ENCODE peak calls at places on chromosomes 6 and 20, in four cellular contexts. One of them, this sample, is unnamed.

GRCh38 chr6:1604347-1604990 is 5.2 kb upstream of the FOXC1 start:
- DNase-seq in ovary: peak
- DNase-seq in activated T-cell treated with anti-CD3 and anti-CD28 coated beads for 24 hours: peak
- DNase-seq in globus pallidus: no peak
- DNase-seq in this sample: no peak

GRCh38 chr20:20407891-20408805 is 40.2 kb downstream of the INSM1 start:
- DNase-seq in ovary: no peak
- DNase-seq in activated T-cell treated with anti-CD3 and anti-CD28 coated beads for 24 hours: no peak
- DNase-seq in globus pallidus: peak
- DNase-seq in this sample: peak

GRCh38 chr20:34112600-34113061 is 588 bp upstream of the EIF2S2 start:
- DNase-seq in ovary: peak
- DNase-seq in activated T-cell treated with anti-CD3 and anti-CD28 coated beads for 24 hours: no peak
- DNase-seq in globus pallidus: no peak
- DNase-seq in this sample: peak

GRCh38 chr20:2178328-2179232 is 77.0 kb downstream of the STK35 start:
- DNase-seq in globus pallidus: no peak
- DNase-seq in ovary: no peak
- DNase-seq in activated T-cell treated with anti-CD3 and anti-CD28 coated beads for 24 hours: no peak
- DNase-seq in this sample: peak

GRCh38 chr20:64109390-64109747 is 2.0 kb upstream of the NPBWR2 start:
- DNase-seq in globus pallidus: no peak
- DNase-seq in ovary: peak
- DNase-seq in activated T-cell treated with anti-CD3 and anti-CD28 coated beads for 24 hours: no peak
- DNase-seq in this sample: no peak

GRCh38 chr20:46704714-46705377 is 4.6 kb upstream of the SLC2A10 start:
- DNase-seq in activated T-cell treated with anti-CD3 and anti-CD28 coated beads for 24 hours: no peak
- DNase-seq in ovary: no peak
- DNase-seq in globus pallidus: no peak
- DNase-seq in this sample: no peak

GRCh38 chr6:122445274-122445673 is 26.3 kb downstream of the SERINC1 start:
- DNase-seq in ovary: no peak
- DNase-seq in globus pallidus: no peak
- DNase-seq in activated T-cell treated with anti-CD3 and anti-CD28 coated beads for 24 hours: no peak
- DNase-seq in this sample: no peak

GRCh38 chr6:20669571-20670314 is 135.5 kb downstream of the CDKAL1 start:
- DNase-seq in activated T-cell treated with anti-CD3 and anti-CD28 coated beads for 24 hours: no peak
- DNase-seq in globus pallidus: no peak
- DNase-seq in ovary: no peak
- DNase-seq in this sample: peak

GRCh38 chr20:6466065-6466810 is 301.2 kb upstream of the BMP2 start:
- DNase-seq in ovary: no peak
- DNase-seq in activated T-cell treated with anti-CD3 and anti-CD28 coated beads for 24 hours: no peak
- DNase-seq in globus pallidus: no peak
- DNase-seq in this sample: peak

GRCh38 chr6:107215334-107215733 is 100.0 kb upstream of the BEND3 start:
- DNase-seq in activated T-cell treated with anti-CD3 and anti-CD28 coated beads for 24 hours: no peak
- DNase-seq in globus pallidus: no peak
- DNase-seq in ovary: no peak
- DNase-seq in this sample: no peak

GRCh38 chr6:40380271-40380670 is 206.9 kb downstream of the LRFN2 start:
- DNase-seq in activated T-cell treated with anti-CD3 and anti-CD28 coated beads for 24 hours: no peak
- DNase-seq in globus pallidus: no peak
- DNase-seq in ovary: no peak
- DNase-seq in this sample: no peak

GRCh38 chr20:62894261-62894660 is 32.0 kb downstream of the DIDO1 start:
- DNase-seq in activated T-cell treated with anti-CD3 and anti-CD28 coated beads for 24 hours: no peak
- DNase-seq in ovary: no peak
- DNase-seq in globus pallidus: no peak
- DNase-seq in this sample: no peak

GRCh38 chr6:78611886-78612480 is 255.4 kb upstream of the IRAK1BP1 start:
- DNase-seq in activated T-cell treated with anti-CD3 and anti-CD28 coated beads for 24 hours: no peak
- DNase-seq in globus pallidus: no peak
- DNase-seq in ovary: no peak
- DNase-seq in this sample: peak

GRCh38 chr20:44026932-44027685 is 112.5 kb downstream of the TOX2 start:
- DNase-seq in ovary: no peak
- DNase-seq in activated T-cell treated with anti-CD3 and anti-CD28 coated beads for 24 hours: no peak
- DNase-seq in globus pallidus: no peak
- DNase-seq in this sample: peak

GRCh38 chr6:52760105-52760765 is 3.0 kb downstream of the GSTA2 start:
- DNase-seq in globus pallidus: no peak
- DNase-seq in activated T-cell treated with anti-CD3 and anti-CD28 coated beads for 24 hours: no peak
- DNase-seq in ovary: no peak
- DNase-seq in this sample: no peak

GRCh38 chr6:140041056-140041455 is 666.6 kb upstream of the CITED2 start:
- DNase-seq in ovary: no peak
- DNase-seq in activated T-cell treated with anti-CD3 and anti-CD28 coated beads for 24 hours: no peak
- DNase-seq in globus pallidus: no peak
- DNase-seq in this sample: no peak

GRCh38 chr6:79463721-79464120 is 73.5 kb downstream of the LCA5 start:
- DNase-seq in activated T-cell treated with anti-CD3 and anti-CD28 coated beads for 24 hours: no peak
- DNase-seq in ovary: no peak
- DNase-seq in globus pallidus: no peak
- DNase-seq in this sample: no peak

GRCh38 chr6:170080828-170081368 is 210.0 kb downstream of the DLL1 start:
- DNase-seq in ovary: peak
- DNase-seq in activated T-cell treated with anti-CD3 and anti-CD28 coated beads for 24 hours: no peak
- DNase-seq in globus pallidus: peak
- DNase-seq in this sample: no peak

GRCh38 chr6:108771421-108771820 is 76.8 kb upstream of the ARMC2 start:
- DNase-seq in activated T-cell treated with anti-CD3 and anti-CD28 coated beads for 24 hours: no peak
- DNase-seq in globus pallidus: no peak
- DNase-seq in ovary: no peak
- DNase-seq in this sample: no peak

GRCh38 chr6:81743649-81744048 is 8.8 kb downstream of the TENT5A start:
- DNase-seq in globus pallidus: no peak
- DNase-seq in activated T-cell treated with anti-CD3 and anti-CD28 coated beads for 24 hours: no peak
- DNase-seq in ovary: no peak
- DNase-seq in this sample: no peak

GRCh38 chr20:25643735-25644134 is 19.9 kb upstream of the NANP start:
- DNase-seq in ovary: no peak
- DNase-seq in globus pallidus: no peak
- DNase-seq in activated T-cell treated with anti-CD3 and anti-CD28 coated beads for 24 hours: no peak
- DNase-seq in this sample: no peak

GRCh38 chr20:3470208-3470626 is 601 bp upstream of the ATRN start:
- DNase-seq in activated T-cell treated with anti-CD3 and anti-CD28 coated beads for 24 hours: no peak
- DNase-seq in ovary: no peak
- DNase-seq in globus pallidus: no peak
- DNase-seq in this sample: no peak

GRCh38 chr6:34232901-34233300 is 3.8 kb upstream of the HMGA1 start:
- DNase-seq in activated T-cell treated with anti-CD3 and anti-CD28 coated beads for 24 hours: no peak
- DNase-seq in ovary: no peak
- DNase-seq in globus pallidus: no peak
- DNase-seq in this sample: no peak

GRCh38 chr6:163872335-163872734 is 457.8 kb downstream of the QKI start:
- DNase-seq in globus pallidus: no peak
- DNase-seq in activated T-cell treated with anti-CD3 and anti-CD28 coated beads for 24 hours: no peak
- DNase-seq in ovary: no peak
- DNase-seq in this sample: peak

GRCh38 chr6:1463275-1463674 is 73.9 kb downstream of the FOXF2 start:
- DNase-seq in activated T-cell treated with anti-CD3 and anti-CD28 coated beads for 24 hours: no peak
- DNase-seq in globus pallidus: no peak
- DNase-seq in ovary: no peak
- DNase-seq in this sample: no peak

GRCh38 chr6:130958468-130958867 is 104.6 kb downstream of the EPB41L2 start:
- DNase-seq in activated T-cell treated with anti-CD3 and anti-CD28 coated beads for 24 hours: no peak
- DNase-seq in globus pallidus: no peak
- DNase-seq in ovary: no peak
- DNase-seq in this sample: peak

GRCh38 chr20:24629668-24630067 is 160.2 kb downstream of the SYNDIG1 start:
- DNase-seq in activated T-cell treated with anti-CD3 and anti-CD28 coated beads for 24 hours: no peak
- DNase-seq in globus pallidus: no peak
- DNase-seq in ovary: no peak
- DNase-seq in this sample: peak

GRCh38 chr6:166023273-166023989 is 144.2 kb downstream of the TBXT start:
- DNase-seq in activated T-cell treated with anti-CD3 and anti-CD28 coated beads for 24 hours: no peak
- DNase-seq in globus pallidus: no peak
- DNase-seq in ovary: no peak
- DNase-seq in this sample: no peak

GRCh38 chr6:27157461-27158315 is 89.8 kb upstream of the PRSS16 start:
- DNase-seq in activated T-cell treated with anti-CD3 and anti-CD28 coated beads for 24 hours: peak
- DNase-seq in ovary: peak
- DNase-seq in globus pallidus: peak
- DNase-seq in this sample: peak

GRCh38 chr6:111770263-111771083 is 102.8 kb downstream of the FYN start:
- DNase-seq in globus pallidus: no peak
- DNase-seq in ovary: no peak
- DNase-seq in activated T-cell treated with anti-CD3 and anti-CD28 coated beads for 24 hours: no peak
- DNase-seq in this sample: no peak